ENCODE peak calls at places on chromosomes 2 and 18, in four cellular contexts. One of them, this sample, is unnamed.

GRCh38 chr18:53698907-53699306 is 525.6 kb downstream of the MBD2 start:
- DNase-seq in fibroblast of lung: peak
- DNase-seq in transverse colon: peak
- DNase-seq in epithelial cell of esophagus: peak
- DNase-seq in this sample: no peak

GRCh38 chr2:169732075-169732474 is 1.6 kb upstream of the KLHL23 start:
- DNase-seq in transverse colon: no peak
- DNase-seq in epithelial cell of esophagus: no peak
- DNase-seq in fibroblast of lung: no peak
- DNase-seq in this sample: no peak

GRCh38 chr2:11692966-11693521 is 23.0 kb upstream of the NTSR2 start:
- DNase-seq in transverse colon: peak
- DNase-seq in fibroblast of lung: peak
- DNase-seq in epithelial cell of esophagus: peak
- DNase-seq in this sample: no peak

GRCh38 chr18:34631567-34631966 is 78.5 kb upstream of the DTNA start:
- DNase-seq in epithelial cell of esophagus: no peak
- DNase-seq in fibroblast of lung: no peak
- DNase-seq in transverse colon: no peak
- DNase-seq in this sample: no peak

GRCh38 chr2:224690868-224691267 is 25.3 kb downstream of the CCDC195 start:
- DNase-seq in epithelial cell of esophagus: no peak
- DNase-seq in fibroblast of lung: no peak
- DNase-seq in transverse colon: no peak
- DNase-seq in this sample: no peak

GRCh38 chr2:240922234-240922981 is 16.3 kb downstream of the CROCC2 start:
- DNase-seq in fibroblast of lung: no peak
- DNase-seq in transverse colon: peak
- DNase-seq in epithelial cell of esophagus: no peak
- DNase-seq in this sample: no peak

GRCh38 chr2:226798422-226799210 is 1.0 kb downstream of the IRS1 start:
- DNase-seq in fibroblast of lung: peak
- DNase-seq in transverse colon: peak
- DNase-seq in epithelial cell of esophagus: peak
- DNase-seq in this sample: no peak

GRCh38 chr18:57837917-57838548 is 34.9 kb upstream of the ATP8B1 start:
- DNase-seq in transverse colon: no peak
- DNase-seq in fibroblast of lung: peak
- DNase-seq in epithelial cell of esophagus: no peak
- DNase-seq in this sample: no peak

GRCh38 chr2:144152817-144153271 is 367.1 kb downstream of the ZEB2 start:
- DNase-seq in transverse colon: no peak
- DNase-seq in fibroblast of lung: peak
- DNase-seq in epithelial cell of esophagus: no peak
- DNase-seq in this sample: no peak

GRCh38 chr18:48875942-48876511 is 74.7 kb downstream of the SMAD7 start:
- DNase-seq in epithelial cell of esophagus: no peak
- DNase-seq in fibroblast of lung: peak
- DNase-seq in transverse colon: no peak
- DNase-seq in this sample: no peak

GRCh38 chr2:86042256-86043168 is 63.2 kb downstream of the POLR1A start:
- DNase-seq in fibroblast of lung: no peak
- DNase-seq in transverse colon: no peak
- DNase-seq in epithelial cell of esophagus: no peak
- DNase-seq in this sample: no peak

GRCh38 chr18:23196119-23197004 is 61.1 kb downstream of the CABLES1 start:
- DNase-seq in epithelial cell of esophagus: no peak
- DNase-seq in fibroblast of lung: peak
- DNase-seq in transverse colon: no peak
- DNase-seq in this sample: no peak

GRCh38 chr2:160300203-160300602 is 100.1 kb upstream of the ITGB6 start:
- DNase-seq in transverse colon: no peak
- DNase-seq in fibroblast of lung: no peak
- DNase-seq in epithelial cell of esophagus: no peak
- DNase-seq in this sample: no peak

GRCh38 chr2:159185401-159186130 is 100.9 kb downstream of the WDSUB1 start:
- DNase-seq in transverse colon: no peak
- DNase-seq in fibroblast of lung: peak
- DNase-seq in epithelial cell of esophagus: peak
- DNase-seq in this sample: no peak

GRCh38 chr2:63665091-63665490 is 76.3 kb downstream of the MDH1 start:
- DNase-seq in fibroblast of lung: no peak
- DNase-seq in transverse colon: no peak
- DNase-seq in epithelial cell of esophagus: no peak
- DNase-seq in this sample: no peak

GRCh38 chr2:64115808-64116598 is 28.2 kb downstream of the PELI1 start:
- DNase-seq in epithelial cell of esophagus: no peak
- DNase-seq in fibroblast of lung: no peak
- DNase-seq in transverse colon: no peak
- DNase-seq in this sample: no peak

GRCh38 chr2:202249521-202249850 is 11.1 kb upstream of the SUMO1 start:
- DNase-seq in epithelial cell of esophagus: peak
- DNase-seq in transverse colon: no peak
- DNase-seq in fibroblast of lung: peak
- DNase-seq in this sample: no peak

GRCh38 chr2:111896576-111896975 is 1.8 kb upstream of the MERTK start:
- DNase-seq in fibroblast of lung: no peak
- DNase-seq in epithelial cell of esophagus: peak
- DNase-seq in transverse colon: no peak
- DNase-seq in this sample: no peak

GRCh38 chr18:26617151-26617554 is 68.8 kb upstream of the KCTD1 start:
- DNase-seq in epithelial cell of esophagus: peak
- DNase-seq in fibroblast of lung: peak
- DNase-seq in transverse colon: no peak
- DNase-seq in this sample: peak

GRCh38 chr2:30871980-30872789 is 64.9 kb upstream of the CAPN13 start:
- DNase-seq in transverse colon: no peak
- DNase-seq in epithelial cell of esophagus: peak
- DNase-seq in fibroblast of lung: no peak
- DNase-seq in this sample: peak

GRCh38 chr18:37179384-37179783 is 350.5 kb downstream of the KIAA1328 start:
- DNase-seq in fibroblast of lung: no peak
- DNase-seq in epithelial cell of esophagus: no peak
- DNase-seq in transverse colon: no peak
- DNase-seq in this sample: no peak

GRCh38 chr2:173797586-173798263 is 167.4 kb downstream of the SP3 start:
- DNase-seq in fibroblast of lung: no peak
- DNase-seq in epithelial cell of esophagus: no peak
- DNase-seq in transverse colon: no peak
- DNase-seq in this sample: no peak

GRCh38 chr18:70182548-70182947 is 22.9 kb downstream of the RTTN start:
- DNase-seq in epithelial cell of esophagus: no peak
- DNase-seq in fibroblast of lung: no peak
- DNase-seq in transverse colon: no peak
- DNase-seq in this sample: no peak

GRCh38 chr2:132390076-132390475 is 26.5 kb upstream of the GPR39 start:
- DNase-seq in fibroblast of lung: no peak
- DNase-seq in epithelial cell of esophagus: no peak
- DNase-seq in transverse colon: no peak
- DNase-seq in this sample: no peak

GRCh38 chr2:178846458-178846802 is 39.2 kb upstream of the TTN start:
- DNase-seq in transverse colon: no peak
- DNase-seq in fibroblast of lung: peak
- DNase-seq in epithelial cell of esophagus: no peak
- DNase-seq in this sample: no peak

GRCh38 chr2:237696471-237696870 is 69.1 kb downstream of the LRRFIP1 start:
- DNase-seq in transverse colon: no peak
- DNase-seq in fibroblast of lung: no peak
- DNase-seq in epithelial cell of esophagus: no peak
- DNase-seq in this sample: no peak

GRCh38 chr2:27320958-27321543 is 1.8 kb downstream of the MPV17 start:
- DNase-seq in fibroblast of lung: peak
- DNase-seq in epithelial cell of esophagus: peak
- DNase-seq in transverse colon: peak
- DNase-seq in this sample: peak

GRCh38 chr18:731185-731584 is 18.8 kb upstream of the ENOSF1 start:
- DNase-seq in transverse colon: no peak
- DNase-seq in epithelial cell of esophagus: no peak
- DNase-seq in fibroblast of lung: no peak
- DNase-seq in this sample: no peak

GRCh38 chr2:16717477-16717876 is 51.8 kb upstream of the CYRIA start:
- DNase-seq in transverse colon: no peak
- DNase-seq in epithelial cell of esophagus: peak
- DNase-seq in fibroblast of lung: no peak
- DNase-seq in this sample: no peak

GRCh38 chr2:130846233-130846632 is 9.5 kb downstream of the ARHGEF4 start:
- DNase-seq in transverse colon: no peak
- DNase-seq in fibroblast of lung: no peak
- DNase-seq in epithelial cell of esophagus: no peak
- DNase-seq in this sample: no peak

GRCh38 chr2:211033765-211034164 is 477.4 kb downstream of the CPS1 start:
- DNase-seq in epithelial cell of esophagus: peak
- DNase-seq in fibroblast of lung: peak
- DNase-seq in transverse colon: no peak
- DNase-seq in this sample: no peak

GRCh38 chr2:43333096-43333655 is 106.8 kb upstream of the ZFP36L2 start:
- DNase-seq in transverse colon: no peak
- DNase-seq in epithelial cell of esophagus: no peak
- DNase-seq in fibroblast of lung: no peak
- DNase-seq in this sample: no peak
- H3K4me3 ChIP-seq in transverse colon: no peak
- H3K4me3 ChIP-seq in epithelial cell of esophagus: no peak
- H3K4me3 ChIP-seq in fibroblast of lung: peak
- H3K4me3 ChIP-seq in this sample: no peak

GRCh38 chr2:70888925-70889715 is 46.6 kb upstream of the ATP6V1B1 start:
- DNase-seq in epithelial cell of esophagus: no peak
- DNase-seq in transverse colon: no peak
- DNase-seq in fibroblast of lung: no peak
- DNase-seq in this sample: no peak

GRCh38 chr2:70890469-70891065 is 45.1 kb upstream of the ATP6V1B1 start:
- DNase-seq in fibroblast of lung: no peak
- DNase-seq in transverse colon: no peak
- DNase-seq in epithelial cell of esophagus: no peak
- DNase-seq in this sample: no peak

GRCh38 chr2:70887550-70888229 is 48.0 kb upstream of the ATP6V1B1 start:
- DNase-seq in fibroblast of lung: no peak
- DNase-seq in epithelial cell of esophagus: no peak
- DNase-seq in transverse colon: peak
- DNase-seq in this sample: no peak

GRCh38 chr2:70888389-70888924 is 47.2 kb upstream of the ATP6V1B1 start:
- DNase-seq in epithelial cell of esophagus: no peak
- DNase-seq in fibroblast of lung: no peak
- DNase-seq in transverse colon: no peak
- DNase-seq in this sample: no peak

DNA sequence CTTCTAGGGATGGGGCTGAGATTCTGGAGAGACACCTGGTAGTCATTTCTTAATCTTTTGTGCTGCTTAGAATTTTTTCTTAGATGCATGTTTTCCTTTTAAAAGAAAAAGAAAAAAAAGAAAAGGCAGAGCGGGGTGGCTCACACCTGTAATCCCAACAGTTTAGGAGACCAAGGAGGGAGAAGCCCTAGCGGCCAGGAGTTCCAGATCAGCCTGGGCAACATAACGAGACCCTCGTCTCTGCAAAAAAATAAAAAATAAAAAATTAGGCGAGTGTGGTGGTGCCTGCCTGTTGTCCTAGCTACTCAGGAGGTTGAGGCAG is 46.0 kb upstream of the ATP6V1B1 start:
- DNase-seq in epithelial cell of esophagus: no peak
- DNase-seq in fibroblast of lung: no peak
- DNase-seq in transverse colon: no peak
- DNase-seq in this sample: no peak
- TF ChIP-seq CTCF in epithelial cell of esophagus: no peak
- TF ChIP-seq CTCF in fibroblast of lung: no peak
- TF ChIP-seq CTCF in transverse colon: no peak
- TF ChIP-seq CTCF in this sample: no peak

DNA sequence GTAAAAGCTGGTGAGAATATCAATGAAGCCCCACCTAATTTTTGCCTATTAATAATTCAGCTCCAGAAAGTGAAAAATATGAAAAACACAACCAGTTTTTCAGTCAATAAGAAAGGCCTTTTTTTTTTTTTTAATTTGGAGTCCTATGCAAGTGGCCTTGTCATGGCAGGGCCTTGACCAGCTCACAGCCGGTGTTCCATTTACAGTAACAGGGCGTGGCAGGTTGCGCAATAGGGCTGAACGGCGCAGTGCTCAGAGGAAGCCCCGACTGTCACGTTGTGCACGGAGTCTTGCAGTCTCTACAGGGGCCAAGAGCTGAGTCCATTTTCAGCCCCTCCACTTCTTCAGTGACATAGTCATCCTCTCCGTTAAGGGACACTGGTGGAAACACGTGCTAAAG is 184.1 kb upstream of the FN1 start:
- DNase-seq in epithelial cell of esophagus: peak
- DNase-seq in transverse colon: peak
- DNase-seq in fibroblast of lung: no peak
- DNase-seq in this sample: no peak
- H3K4me3 ChIP-seq in epithelial cell of esophagus: no peak
- H3K4me3 ChIP-seq in transverse colon: no peak
- H3K4me3 ChIP-seq in fibroblast of lung: no peak
- H3K4me3 ChIP-seq in this sample: no peak

DNA sequence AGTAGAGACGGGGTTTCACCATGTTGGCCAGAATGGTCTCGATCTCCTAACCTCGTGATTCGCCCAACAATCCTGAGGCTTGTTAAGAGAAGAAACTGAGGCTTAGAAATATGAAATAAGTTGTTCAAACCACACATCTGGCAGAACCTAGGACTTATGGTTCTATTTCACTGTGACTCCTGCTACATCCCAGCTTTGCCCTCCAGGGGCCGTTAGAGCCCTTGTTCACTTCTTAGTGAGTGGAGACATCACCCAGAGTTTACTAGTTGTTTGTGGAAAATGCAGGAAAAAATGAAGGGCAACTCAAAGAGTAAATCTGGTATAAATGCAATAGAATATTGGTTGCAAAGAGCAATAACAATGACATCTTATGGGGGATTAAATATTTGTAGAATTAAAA is 43.9 kb downstream of the MARCHF4 start:
- DNase-seq in epithelial cell of esophagus: peak
- DNase-seq in fibroblast of lung: no peak
- DNase-seq in transverse colon: no peak
- DNase-seq in this sample: no peak
- TF ChIP-seq CTCF in epithelial cell of esophagus: peak
- TF ChIP-seq CTCF in fibroblast of lung: peak
- TF ChIP-seq CTCF in transverse colon: no peak
- TF ChIP-seq CTCF in this sample: peak

GRCh38 chr2:227853204-227853629 is 18.2 kb upstream of the DAW1 start:
- DNase-seq in fibroblast of lung: peak
- DNase-seq in transverse colon: no peak
- DNase-seq in epithelial cell of esophagus: peak
- DNase-seq in this sample: peak

GRCh38 chr2:227855440-227855839 is 16.0 kb upstream of the DAW1 start:
- DNase-seq in transverse colon: no peak
- DNase-seq in epithelial cell of esophagus: no peak
- DNase-seq in fibroblast of lung: no peak
- DNase-seq in this sample: no peak

GRCh38 chr2:227849906-227850305 is 21.5 kb upstream of the DAW1 start:
- DNase-seq in transverse colon: no peak
- DNase-seq in fibroblast of lung: peak
- DNase-seq in epithelial cell of esophagus: peak
- DNase-seq in this sample: peak

GRCh38 chr2:227856697-227857096 is 14.7 kb upstream of the DAW1 start:
- DNase-seq in epithelial cell of esophagus: no peak
- DNase-seq in transverse colon: no peak
- DNase-seq in fibroblast of lung: peak
- DNase-seq in this sample: no peak

GRCh38 chr2:227853765-227854271 is 17.6 kb upstream of the DAW1 start:
- DNase-seq in epithelial cell of esophagus: peak
- DNase-seq in fibroblast of lung: peak
- DNase-seq in transverse colon: no peak
- DNase-seq in this sample: no peak
- H3K4me3 ChIP-seq in epithelial cell of esophagus: no peak
- H3K4me3 ChIP-seq in fibroblast of lung: no peak
- H3K4me3 ChIP-seq in transverse colon: no peak
- H3K4me3 ChIP-seq in this sample: no peak